ENCODE peak calls at places on chromosome 6, in five cellular contexts. I, H, B, F and S are unnamed samples.

GRCh38 chr6:145031001-145031400 is 704.3 kb downstream of the EPM2A start:
- DNase-seq in I (no peak), H (no peak), B (no peak), F (no peak), S (no peak)

GRCh38 chr6:84774174-84775158 is 10.1 kb upstream of the TBX18 start:
- DNase-seq in I (no peak), H (peak), B (peak), F (peak), S (peak)

GRCh38 chr6:112835078-112835477 is 487.9 kb downstream of the RFPL4B start:
- DNase-seq in I (no peak), H (no peak), B (no peak), F (no peak), S (no peak)

GRCh38 chr6:109458774-109459531 is 3.4 kb upstream of the MICAL1 start:
- DNase-seq in I (no peak), H (no peak), B (no peak), F (no peak), S (peak)

GRCh38 chr6:168319279-168320051 is at the start of gene DACT2:
- DNase-seq in I (no peak), H (peak), B (no peak), F (peak), S (peak)

GRCh38 chr6:136520520-136520919 is 29.7 kb downstream of the MAP7 start:
- DNase-seq in I (no peak), H (no peak), B (no peak), F (no peak), S (no peak)

GRCh38 chr6:75503291-75503690 is 9.7 kb upstream of the FILIP1 start:
- DNase-seq in I (peak), H (no peak), B (no peak), F (no peak), S (no peak)

GRCh38 chr6:139985236-139985815 is 610.9 kb upstream of the CITED2 start:
- DNase-seq in I (no peak), H (no peak), B (no peak), F (no peak), S (no peak)

GRCh38 chr6:161443868-161444267 is 170.0 kb upstream of the AGPAT4 start:
- DNase-seq in I (no peak), H (no peak), B (no peak), F (no peak), S (no peak)

GRCh38 chr6:159093608-159094443 is 49.0 kb upstream of the TAGAP start:
- DNase-seq in I (no peak), H (no peak), B (no peak), F (no peak), S (no peak)
- H3K4me2 ChIP-seq in I (no peak), H (no peak), B (no peak), F (no peak), S (no peak)

DNA sequence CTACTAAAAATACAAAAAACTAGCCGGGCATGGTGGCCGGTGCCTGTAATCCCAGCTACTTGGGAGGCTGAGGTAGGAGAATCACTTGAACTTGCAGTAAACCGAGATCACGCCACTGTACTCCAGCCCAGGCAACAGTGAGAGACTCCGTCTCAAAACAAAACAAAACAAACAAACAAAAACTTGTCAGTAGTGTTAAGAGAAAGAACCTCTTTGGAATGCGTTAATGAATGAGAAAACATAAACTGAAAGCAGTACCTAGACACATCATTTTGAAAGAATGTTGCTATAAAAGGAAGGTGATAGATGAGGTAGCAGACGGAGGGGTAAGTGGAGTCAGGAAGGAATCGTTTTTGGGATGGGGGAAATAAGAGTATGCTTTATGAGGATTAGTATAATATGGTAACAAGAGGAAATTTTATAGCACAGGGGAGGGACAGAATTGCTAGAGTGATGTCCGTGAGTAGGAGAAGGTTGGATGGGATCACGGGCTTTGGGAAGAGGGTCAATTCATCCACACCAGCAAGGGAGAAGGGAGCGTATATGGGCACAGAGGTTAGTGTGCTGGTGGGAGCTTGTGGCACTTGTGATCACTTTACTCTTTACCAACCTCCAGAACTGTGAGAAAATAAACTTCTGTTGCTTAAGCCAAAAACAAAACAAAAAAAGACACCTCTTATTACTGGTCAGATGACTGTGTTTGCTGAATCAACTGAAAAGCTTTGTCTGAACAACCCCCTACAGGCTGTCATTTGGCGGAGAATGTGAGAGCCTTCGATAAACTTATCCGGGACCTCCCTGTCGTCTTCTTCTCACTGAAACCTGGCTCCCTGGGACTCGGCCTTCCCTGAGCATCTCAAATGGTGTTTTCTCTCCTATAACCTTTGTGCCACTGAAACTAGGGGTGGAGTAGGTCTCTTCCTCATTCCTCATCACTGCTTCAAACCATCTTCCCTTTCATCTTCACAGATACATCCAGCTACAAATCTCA is 48.9 kb upstream of the TFAP2A start:
- DNase-seq in I (no peak), H (no peak), B (no peak), F (no peak), S (no peak)
- H3K4me2 ChIP-seq in I (no peak), H (peak), B (no peak), F (no peak), S (no peak)

DNA sequence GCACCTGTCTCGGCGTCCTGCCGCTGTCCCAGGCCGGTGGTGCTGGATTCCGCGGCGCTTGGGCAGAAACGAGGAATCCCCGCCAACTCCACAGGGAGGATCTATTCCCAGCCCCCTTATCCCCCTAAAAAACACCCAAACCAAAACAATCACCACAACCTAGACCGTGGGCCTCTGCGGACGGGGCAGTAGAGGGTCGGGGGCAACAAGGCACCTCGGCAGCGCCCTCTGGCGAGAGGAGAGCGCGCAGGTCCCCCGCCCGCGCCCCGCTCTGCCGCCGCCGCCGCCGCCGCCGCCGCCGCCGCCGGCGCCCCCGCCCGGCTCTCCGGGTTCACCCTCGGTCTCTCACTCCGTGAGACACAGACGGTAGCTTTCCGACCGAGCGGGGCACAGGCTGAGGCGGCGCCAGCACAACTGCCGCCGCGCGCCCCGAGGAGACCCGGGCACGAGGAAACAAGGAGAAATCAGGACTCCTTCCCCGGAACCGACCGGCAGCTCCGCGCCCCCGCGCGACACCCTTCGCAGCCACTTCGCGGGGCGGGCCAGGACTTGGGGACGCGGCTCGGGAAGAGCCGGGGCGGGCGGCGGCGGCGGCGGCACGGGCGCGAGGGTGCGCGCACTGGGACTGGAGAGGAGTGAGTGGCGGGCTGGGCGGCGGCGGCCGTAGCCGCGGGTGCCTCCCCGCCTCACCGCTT is at the start of gene SLC35F1:
- DNase-seq in I (peak), H (peak), B (peak), F (peak), S (peak)
- H3K4me2 ChIP-seq in I (peak), H (peak), B (peak), F (peak), S (peak)

GRCh38 chr6:6688951-6689350 is 100.4 kb downstream of the LY86 start:
- DNase-seq in I (no peak), H (no peak), B (no peak), F (no peak), S (no peak)

GRCh38 chr6:6689413-6690143 is 101.1 kb downstream of the LY86 start:
- DNase-seq in I (peak), H (no peak), B (no peak), F (no peak), S (no peak)

GRCh38 chr6:6686748-6687601 is 98.5 kb downstream of the LY86 start:
- DNase-seq in I (no peak), H (peak), B (peak), F (peak), S (no peak)

GRCh38 chr6:6688283-6688682 is 99.8 kb downstream of the LY86 start:
- DNase-seq in I (no peak), H (no peak), B (no peak), F (no peak), S (no peak)

GRCh38 chr6:6690144-6690483 is 101.6 kb downstream of the LY86 start:
- DNase-seq in I (no peak), H (no peak), B (no peak), F (no peak), S (no peak)
- H3K4me2 ChIP-seq in I (no peak), H (no peak), B (no peak), F (no peak), S (no peak)

GRCh38 chr6:66522864-66523263 is 815.8 kb upstream of the EYS start:
- DNase-seq in I (no peak), H (no peak), B (no peak), F (no peak), S (no peak)
- H3K4me2 ChIP-seq in I (no peak), H (no peak), B (no peak), F (no peak), S (no peak)

GRCh38 chr6:108074057-108074358 is 533 bp downstream of the OSTM1 start:
- DNase-seq in I (peak), H (no peak), B (no peak), F (peak), S (peak)
- H3K4me2 ChIP-seq in I (peak), H (peak), B (peak), F (peak), S (peak)

DNA sequence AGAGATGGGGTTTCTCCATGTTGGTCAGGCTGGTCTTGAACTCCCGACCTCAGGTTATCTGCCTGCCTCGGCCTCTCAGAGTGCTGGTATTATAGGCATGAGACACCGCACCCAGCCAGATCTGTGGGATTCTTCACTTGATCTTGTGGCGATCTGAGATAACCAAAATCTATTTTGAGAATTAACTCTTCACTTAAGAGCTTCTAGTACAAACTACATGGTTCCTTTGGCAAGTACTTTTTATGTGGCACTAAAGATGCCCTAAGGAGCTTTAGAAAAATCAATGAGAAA is 37.8 kb upstream of the TFB1M start:
- DNase-seq in I (no peak), H (no peak), B (no peak), F (no peak), S (no peak)
- H3K4me2 ChIP-seq in I (no peak), H (no peak), B (no peak), F (no peak), S (no peak)

GRCh38 chr6:28943557-28944411 is 20.0 kb upstream of the TRIM27 start:
- DNase-seq in I (peak), H (no peak), B (peak), F (peak), S (peak)

GRCh38 chr6:28943223-28943556 is 19.4 kb upstream of the TRIM27 start:
- DNase-seq in I (no peak), H (no peak), B (no peak), F (no peak), S (no peak)

GRCh38 chr6:28940294-28940858 is 16.6 kb upstream of the TRIM27 start:
- DNase-seq in I (no peak), H (no peak), B (peak), F (peak), S (peak)

GRCh38 chr6:28941681-28942448 is 18.1 kb upstream of the TRIM27 start:
- DNase-seq in I (no peak), H (no peak), B (no peak), F (peak), S (no peak)

GRCh38 chr6:28940859-28941680 is 17.3 kb upstream of the TRIM27 start:
- DNase-seq in I (peak), H (no peak), B (peak), F (peak), S (peak)
- H3K4me2 ChIP-seq in I (peak), H (peak), B (peak), F (peak), S (peak)

GRCh38 chr6:151060096-151060741 is 179.5 kb upstream of the AKAP12 start:
- DNase-seq in I (peak), H (peak), B (no peak), F (peak), S (peak)
- H3K4me2 ChIP-seq in I (peak), H (peak), B (no peak), F (no peak), S (peak)

GRCh38 chr6:104306206-104306605 is 553.5 kb downstream of the HACE1 start:
- DNase-seq in I (no peak), H (no peak), B (no peak), F (no peak), S (no peak)

GRCh38 chr6:104301921-104302320 is 557.8 kb downstream of the HACE1 start:
- DNase-seq in I (no peak), H (no peak), B (no peak), F (no peak), S (no peak)

GRCh38 chr6:104305206-104305605 is 554.5 kb downstream of the HACE1 start:
- DNase-seq in I (no peak), H (no peak), B (no peak), F (no peak), S (no peak)
- H3K4me2 ChIP-seq in I (no peak), H (no peak), B (no peak), F (no peak), S (no peak)